ENCODE peak calls at places on chromosomes 2 and 18, in five cellular contexts. I, G, V, Y and H are unnamed samples.

GRCh38 chr18:50562686-50563085 is 2.8 kb downstream of the MAPK4 start:
- DNase-seq in I (no peak), G (no peak), V (no peak), Y (no peak), H (no peak)

GRCh38 chr2:221999702-222000101 is 299.1 kb downstream of the PAX3 start:
- DNase-seq in I (no peak), G (no peak), V (no peak), Y (peak), H (no peak)

GRCh38 chr2:207881902-207882301 is 112.2 kb upstream of the FZD5 start:
- DNase-seq in I (no peak), G (no peak), V (no peak), Y (no peak), H (no peak)

GRCh38 chr2:88058226-88058625 is 2.6 kb upstream of the KRCC1 start:
- DNase-seq in I (no peak), G (no peak), V (no peak), Y (no peak), H (no peak)

GRCh38 chr18:57744211-57744694 is 58.9 kb downstream of the ATP8B1 start:
- DNase-seq in I (no peak), G (no peak), V (no peak), Y (no peak), H (no peak)

GRCh38 chr2:213766465-213766891 is 482.2 kb downstream of the SPAG16 start:
- DNase-seq in I (no peak), G (no peak), V (no peak), Y (no peak), H (no peak)

GRCh38 chr2:64992990-64993389 is 3.8 kb downstream of the SLC1A4 start:
- DNase-seq in I (no peak), G (no peak), V (no peak), Y (no peak), H (no peak)

GRCh38 chr18:63203497-63203896 is 116.1 kb downstream of the BCL2 start:
- DNase-seq in I (no peak), G (no peak), V (no peak), Y (no peak), H (no peak)

GRCh38 chr2:39176997-39177396 is 56.1 kb upstream of the SOS1 start:
- DNase-seq in I (no peak), G (no peak), V (no peak), Y (no peak), H (no peak)

GRCh38 chr2:207747653-207748560 is 21.8 kb downstream of the FZD5 start:
- DNase-seq in I (no peak), G (no peak), V (no peak), Y (no peak), H (no peak)

GRCh38 chr18:2971741-2972552 is 41.0 kb downstream of the LPIN2 start:
- DNase-seq in I (peak), G (peak), V (no peak), Y (no peak), H (peak)

GRCh38 chr2:69890881-69891280 is 2.9 kb upstream of the SNRNP27 start:
- DNase-seq in I (no peak), G (no peak), V (no peak), Y (no peak), H (no peak)

GRCh38 chr2:163210430-163210918 is 371.9 kb upstream of the KCNH7 start:
- DNase-seq in I (no peak), G (no peak), V (no peak), Y (peak), H (no peak)

GRCh38 chr2:241739651-241740050 is 5.2 kb downstream of the D2HGDH start:
- DNase-seq in I (no peak), G (no peak), V (no peak), Y (no peak), H (no peak)

GRCh38 chr2:20674974-20675679 is 8.2 kb downstream of the GDF7 start:
- DNase-seq in I (peak), G (no peak), V (no peak), Y (no peak), H (no peak)

GRCh38 chr18:63850010-63850409 is 37.5 kb upstream of the SERPINB2 start:
- DNase-seq in I (no peak), G (peak), V (no peak), Y (peak), H (no peak)

GRCh38 chr2:75729861-75730260 is 19.1 kb upstream of the GCFC2 start:
- DNase-seq in I (no peak), G (no peak), V (no peak), Y (no peak), H (no peak)

GRCh38 chr2:148253716-148254115 is 232.8 kb downstream of the MBD5 start:
- DNase-seq in I (no peak), G (no peak), V (no peak), Y (peak), H (no peak)

GRCh38 chr2:229858351-229858750 is 63.5 kb downstream of the TRIP12 start:
- DNase-seq in I (no peak), G (no peak), V (no peak), Y (no peak), H (no peak)

GRCh38 chr2:240184656-240185055 is 44.2 kb upstream of the OTOS start:
- DNase-seq in I (no peak), G (no peak), V (no peak), Y (no peak), H (no peak)

GRCh38 chr2:96427169-96427568 is 78.0 kb downstream of the NEURL3 start:
- DNase-seq in I (no peak), G (no peak), V (no peak), Y (no peak), H (no peak)

GRCh38 chr2:217897816-217898806 is 104.7 kb downstream of the TNS1 start:
- DNase-seq in I (peak), G (no peak), V (peak), Y (no peak), H (no peak)

GRCh38 chr2:186695081-186695756 is 1.4 kb downstream of the FAM171B start:
- DNase-seq in I (no peak), G (no peak), V (no peak), Y (peak), H (no peak)

GRCh38 chr2:69026638-69027037 is 13.7 kb downstream of the ANTXR1 start:
- DNase-seq in I (no peak), G (no peak), V (no peak), Y (no peak), H (no peak)

GRCh38 chr2:71831208-71831577 is 316.5 kb downstream of the CYP26B1 start:
- DNase-seq in I (peak), G (no peak), V (no peak), Y (no peak), H (no peak)

GRCh38 chr2:12950174-12950573 is 233.4 kb downstream of the TRIB2 start:
- DNase-seq in I (no peak), G (no peak), V (no peak), Y (no peak), H (no peak)

GRCh38 chr2:70515938-70516337 is 37.7 kb downstream of the TGFA start:
- DNase-seq in I (no peak), G (peak), V (no peak), Y (no peak), H (peak)

GRCh38 chr18:78792736-78793135 is 186.9 kb upstream of the SALL3 start:
- DNase-seq in I (no peak), G (no peak), V (no peak), Y (no peak), H (no peak)

GRCh38 chr2:218605438-218605837 is 2.3 kb upstream of the PLCD4 start:
- DNase-seq in I (no peak), G (no peak), V (peak), Y (no peak), H (no peak)

GRCh38 chr2:109513749-109514588 is 99.8 kb downstream of the SEPTIN10 start:
- DNase-seq in I (no peak), G (no peak), V (no peak), Y (peak), H (no peak)

GRCh38 chr18:477565-477964 is 22.9 kb downstream of the COLEC12 start:
- DNase-seq in I (no peak), G (no peak), V (no peak), Y (no peak), H (no peak)

GRCh38 chr18:58348517-58348916 is 280.4 kb downstream of the ALPK2 start:
- DNase-seq in I (no peak), G (no peak), V (no peak), Y (no peak), H (no peak)

GRCh38 chr2:126946323-126947089 is 47.8 kb downstream of the TEX51 start:
- DNase-seq in I (no peak), G (no peak), V (no peak), Y (no peak), H (no peak)

GRCh38 chr2:59196511-59196910 is 955.4 kb upstream of the FANCL start:
- DNase-seq in I (no peak), G (no peak), V (no peak), Y (no peak), H (no peak)

GRCh38 chr18:57797209-57797651 is 5.9 kb downstream of the ATP8B1 start:
- DNase-seq in I (no peak), G (no peak), V (peak), Y (no peak), H (no peak)

GRCh38 chr2:236748801-236749200 is 179.2 kb downstream of the ACKR3 start:
- DNase-seq in I (no peak), G (no peak), V (no peak), Y (no peak), H (no peak)

GRCh38 chr2:68157002-68157401 is 686 bp upstream of the PNO1 start:
- DNase-seq in I (no peak), G (peak), V (no peak), Y (no peak), H (no peak)

GRCh38 chr18:26546170-26546874 is 2.0 kb downstream of the KCTD1 start:
- DNase-seq in I (no peak), G (no peak), V (no peak), Y (no peak), H (no peak)

GRCh38 chr2:240914645-240915525 is 8.7 kb downstream of the CROCC2 start:
- DNase-seq in I (peak), G (no peak), V (no peak), Y (no peak), H (no peak)

GRCh38 chr2:215969131-215969841 is 44.1 kb downstream of the MREG start:
- DNase-seq in I (no peak), G (no peak), V (no peak), Y (no peak), H (no peak)